ENCODE peak calls at places on chromosomes 3 and 15, in six cellular contexts. N is activated gamma-delta T cell treated with Interleukin-2 at 50 U/mL for 16 hours, K is OCI-M1, R is psoas muscle, Z is activated T-cell treated with anti-CD3 and anti-CD28 coated beads for 1 hour, V is aorta. C is an unnamed sample.

GRCh38 chr3:172137287-172138030 is 98.1 kb downstream of the FNDC3B start:
- DNase-seq in N (no peak), K (no peak), R (no peak), Z (no peak), V (no peak), C (no peak)

GRCh38 chr3:195196266-195196665 is 74.7 kb downstream of the XXYLT1 start:
- DNase-seq in N (no peak), K (no peak), R (no peak), Z (no peak), V (no peak), C (no peak)

GRCh38 chr3:183330881-183331280 is 77.8 kb downstream of the B3GNT5 start:
- DNase-seq in N (no peak), K (peak), R (no peak), Z (no peak), V (no peak), C (no peak)

GRCh38 chr15:25903024-25903581 is 40.0 kb upstream of the ATP10A start:
- DNase-seq in N (no peak), K (no peak), R (peak), Z (no peak), V (no peak), C (no peak)

GRCh38 chr15:79901958-79902357 is 5.1 kb upstream of the MTHFS start:
- DNase-seq in N (no peak), K (no peak), R (no peak), Z (no peak), V (no peak), C (no peak)

GRCh38 chr3:119388577-119388976 is 74.8 kb downstream of the TMEM39A start:
- DNase-seq in N (no peak), K (no peak), R (no peak), Z (no peak), V (no peak), C (no peak)

GRCh38 chr3:111668912-111669488 is 73.9 kb upstream of the ZBED2 start:
- DNase-seq in N (no peak), K (peak), R (no peak), Z (no peak), V (no peak), C (no peak)

GRCh38 chr3:72970942-72971341 is 25.7 kb upstream of the PPP4R2 start:
- DNase-seq in N (no peak), K (no peak), R (no peak), Z (no peak), V (no peak), C (no peak)

GRCh38 chr3:66376568-66376967 is 124.3 kb downstream of the LRIG1 start:
- DNase-seq in N (no peak), K (no peak), R (no peak), Z (no peak), V (no peak), C (no peak)

GRCh38 chr15:58535337-58535736 is 103.5 kb downstream of the LIPC start:
- DNase-seq in N (no peak), K (no peak), R (no peak), Z (no peak), V (no peak), C (no peak)

GRCh38 chr15:93771429-93772020 is 459.8 kb upstream of the MCTP2 start:
- DNase-seq in N (no peak), K (no peak), R (no peak), Z (no peak), V (no peak), C (no peak)

GRCh38 chr3:160091441-160091840 is 102.8 kb downstream of the IL12A start:
- DNase-seq in N (no peak), K (no peak), R (no peak), Z (no peak), V (no peak), C (no peak)

GRCh38 chr15:33866101-33866737 is 102.1 kb upstream of the CHRM5 start:
- DNase-seq in N (no peak), K (no peak), R (no peak), Z (no peak), V (no peak), C (no peak)

GRCh38 chr15:73072894-73073293 is 20.6 kb downstream of the NEO1 start:
- DNase-seq in N (no peak), K (no peak), R (no peak), Z (no peak), V (no peak), C (no peak)

GRCh38 chr3:13825317-13825590 is 54.6 kb downstream of the WNT7A start:
- DNase-seq in N (no peak), K (no peak), R (no peak), Z (no peak), V (no peak), C (no peak)

GRCh38 chr3:107966261-107966660 is 124.6 kb downstream of the CD47 start:
- DNase-seq in N (no peak), K (no peak), R (no peak), Z (no peak), V (no peak), C (no peak)

GRCh38 chr15:39598186-39598850 is 17.4 kb downstream of the THBS1 start:
- DNase-seq in N (no peak), K (no peak), R (no peak), Z (no peak), V (no peak), C (no peak)

GRCh38 chr3:81910244-81910852 is 148.9 kb upstream of the GBE1 start:
- DNase-seq in N (no peak), K (peak), R (no peak), Z (no peak), V (no peak), C (no peak)

GRCh38 chr3:98027084-98027445 is 8.1 kb downstream of the GABRR3 start:
- DNase-seq in N (no peak), K (no peak), R (no peak), Z (no peak), V (no peak), C (no peak)

GRCh38 chr3:126858887-126859286 is 124.0 kb upstream of the PLXNA1 start:
- DNase-seq in N (no peak), K (no peak), R (no peak), Z (no peak), V (no peak), C (no peak)